ENCODE peak calls at places on chromosomes 2 and 18, in ten cellular contexts. K is mammary epithelial cell, Q is astrocyte of the spinal cord, E is PC-3, V is cardiac fibroblast, H is A673, L is sigmoid colon, A is stomach, U is HL-60, S is lower lobe of right lung. C is an unnamed sample.
A peak's percentile ranks its signal among the peaks of the same experiment; 100 is the strongest.

GRCh38 chr2:202945497-202945896 is 33.4 kb downstream of the CARF start:
- DNase-seq in E (no peak), K (no peak), L (no peak), Q (no peak), U (no peak), H (no peak), S (no peak), A (no peak), V (no peak), C (no peak)

GRCh38 chr18:45384137-45384998 is 230.9 kb upstream of the SLC14A2 start:
- DNase-seq in S (no peak), U (peak; percentile 8), V (peak; percentile 57), H (peak; percentile 60), E (peak; percentile 51), L (no peak), A (peak; percentile 59), Q (peak; percentile 57), K (peak; percentile 48), C (peak; percentile 42)

GRCh38 chr2:71600572-71600971 is 147.2 kb downstream of the DYSF start:
- DNase-seq in H (no peak), S (no peak), E (no peak), V (no peak), U (no peak), A (no peak), K (no peak), L (no peak), Q (no peak), C (no peak)

GRCh38 chr2:15559379-15559778 is 1.8 kb downstream of the NBAS start:
- DNase-seq in A (no peak), H (no peak), Q (no peak), E (no peak), L (no peak), U (no peak), S (no peak), K (no peak), V (no peak), C (no peak)

GRCh38 chr2:149037851-149038250 is 648 bp upstream of the LYPD6B start:
- DNase-seq in V (no peak), Q (no peak), S (no peak), L (no peak), A (peak; percentile 53), U (no peak), K (peak; percentile 15), E (peak; percentile 66), H (no peak), C (no peak)

GRCh38 chr2:23656597-23656973 is 270.3 kb downstream of the ATAD2B start:
- DNase-seq in S (no peak), K (no peak), E (no peak), H (no peak), V (peak; percentile 17), Q (no peak), U (no peak), A (no peak), L (no peak), C (no peak)

GRCh38 chr2:226985227-226985946 is 149.5 kb downstream of the RHBDD1 start:
- DNase-seq in A (no peak), K (peak; percentile 34), V (peak; percentile 90), U (no peak), S (no peak), E (peak; percentile 75), H (peak; percentile 88), L (no peak), Q (peak; percentile 80), C (peak; percentile 88)

GRCh38 chr2:127610561-127610960 is 35.4 kb upstream of the GPR17 start:
- DNase-seq in A (no peak), Q (no peak), K (no peak), V (no peak), U (no peak), S (no peak), L (peak; percentile 22), E (no peak), H (no peak), C (no peak)

GRCh38 chr2:105712166-105712915 is 32.4 kb upstream of the NCK2 start:
- DNase-seq in Q (peak; percentile 12), U (no peak), E (peak; percentile 69), A (no peak), H (no peak), K (peak; percentile 35), S (no peak), L (no peak), V (peak; percentile 37), C (peak; percentile 53)

GRCh38 chr18:74456409-74457042 is 582 bp downstream of the DIPK1C start:
- DNase-seq in S (no peak), H (no peak), K (peak; percentile 25), U (no peak), V (no peak), A (no peak), Q (no peak), E (no peak), L (no peak), C (no peak)

GRCh38 chr18:74457043-74457742 is at the start of gene DIPK1C:
- DNase-seq in A (no peak), S (no peak), K (no peak), Q (peak; percentile 2), V (no peak), L (no peak), E (no peak), H (no peak), U (no peak), C (no peak)

GRCh38 chr18:74459877-74460276 is 2.8 kb upstream of the DIPK1C start:
- DNase-seq in A (no peak), K (no peak), S (no peak), E (no peak), Q (no peak), V (no peak), H (no peak), L (no peak), U (no peak), C (no peak)

GRCh38 chr18:74456017-74456408 is 1.1 kb downstream of the DIPK1C start:
- DNase-seq in S (no peak), A (no peak), Q (no peak), H (no peak), K (no peak), V (no peak), L (no peak), U (no peak), E (no peak), C (no peak)

GRCh38 chr18:74457743-74458465 is 796 bp upstream of the DIPK1C start:
- DNase-seq in L (no peak), S (no peak), Q (no peak), A (no peak), K (no peak), V (no peak), E (no peak), H (no peak), U (no peak), C (no peak)
- H3K4me3 ChIP-seq in L (peak overlapping the region; percentile 39), S (no peak overlapping the region), Q (no peak overlapping the region), A (peak overlapping the region; percentile 59), K (no peak overlapping the region), V (no peak overlapping the region), E (no peak overlapping the region), H (no peak overlapping the region), U (no peak overlapping the region), C (no peak overlapping the region)

GRCh38 chr2:107376910-107377309 is 449.8 kb upstream of the RGPD4 start:
- DNase-seq in U (no peak), Q (no peak), V (no peak), H (no peak), A (no peak), L (no peak), S (no peak), K (no peak), E (no peak), C (no peak)

GRCh38 chr2:107383706-107384105 is 443.0 kb upstream of the RGPD4 start:
- DNase-seq in H (no peak), Q (no peak), E (no peak), L (no peak), A (no peak), V (no peak), S (no peak), K (no peak), U (no peak), C (no peak)

GRCh38 chr2:107384426-107384825 is 442.3 kb upstream of the RGPD4 start:
- DNase-seq in V (no peak), A (no peak), H (no peak), K (no peak), S (no peak), L (no peak), Q (no peak), U (no peak), E (no peak), C (no peak)

DNA sequence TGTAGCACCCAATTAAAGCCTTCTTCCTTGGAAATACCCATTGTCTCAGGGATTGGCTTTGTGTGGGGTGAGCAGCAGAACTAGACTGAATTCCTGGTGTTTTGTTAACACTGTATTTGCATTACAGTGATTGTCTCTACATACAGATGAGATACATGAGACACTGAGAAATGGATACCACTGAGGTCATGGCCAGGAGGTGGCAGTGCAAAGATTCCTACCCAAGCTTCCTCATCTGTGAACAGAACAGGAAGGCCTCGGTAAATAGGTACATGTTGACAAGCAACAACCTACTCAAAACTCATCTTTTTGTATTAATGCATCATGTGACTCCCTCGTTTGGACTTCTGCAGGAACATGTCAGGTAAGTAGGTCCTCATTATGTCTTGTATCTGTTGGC is 445.8 kb upstream of the RGPD4 start:
- DNase-seq in E (peak; percentile 8), S (no peak), U (no peak), L (no peak), H (no peak), A (no peak), K (no peak), Q (no peak), V (no peak), C (no peak)
- TF ChIP-seq CTCF in E (peak; percentile 41), S (no peak), U (no peak), L (no peak), H (no peak), A (no peak), K (no peak), Q (no peak), V (no peak), C (no peak)

DNA sequence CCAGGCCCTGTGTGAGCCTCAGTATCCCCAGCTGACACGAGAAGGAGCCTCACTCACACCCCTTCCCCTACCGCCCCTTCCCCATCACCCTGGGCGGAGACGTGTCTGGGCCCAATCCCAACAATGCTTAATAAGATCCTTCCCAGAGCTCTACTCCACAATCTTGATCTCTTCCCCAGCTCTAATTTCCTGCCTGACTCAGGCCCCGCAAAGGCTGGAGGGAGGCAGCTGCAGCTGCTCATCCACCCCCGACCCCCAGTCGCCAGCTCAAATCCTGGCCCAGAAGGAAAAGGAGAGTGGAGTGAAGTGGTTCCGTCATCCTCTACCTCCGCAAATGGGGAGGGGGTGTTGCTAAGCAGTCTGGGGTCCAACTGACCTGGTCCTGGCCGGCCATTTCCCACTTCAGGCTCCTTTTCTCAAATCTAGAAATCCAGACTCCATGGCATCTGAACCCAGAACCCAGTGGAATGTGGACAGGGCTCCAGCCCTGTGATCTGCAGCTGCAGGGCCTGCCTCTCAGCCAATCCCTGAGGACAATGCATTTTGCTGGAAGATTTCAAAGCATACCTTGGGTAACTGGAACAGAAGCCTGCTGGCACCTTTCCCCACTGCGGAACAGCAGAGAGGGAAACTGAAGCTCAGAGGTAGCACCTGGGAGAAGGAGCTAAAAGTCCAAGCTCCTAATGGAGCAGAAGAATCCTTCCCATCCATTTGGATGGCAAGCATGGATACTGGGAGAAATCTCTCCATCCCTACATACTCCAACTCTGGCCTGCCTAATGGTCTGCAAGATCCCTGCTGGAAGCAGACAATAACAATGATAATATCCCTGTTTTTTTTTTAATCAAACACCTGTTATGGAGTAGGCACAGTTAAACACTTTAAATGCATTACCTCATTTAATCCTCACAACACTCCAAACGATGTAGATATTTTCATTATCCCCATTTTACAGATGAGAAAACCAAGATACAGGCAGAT is 5.6 kb upstream of the TNS1 start:
- DNase-seq in V (peak; percentile 54), Q (peak; percentile 36), L (no peak), A (no peak), S (no peak), E (no peak), K (no peak), U (no peak), H (no peak), C (peak; percentile 44)
- H3K4me3 ChIP-seq in V (no peak overlapping the region), Q (no peak overlapping the region), L (no peak overlapping the region), A (no peak overlapping the region), S (no peak overlapping the region), E (no peak overlapping the region), K (no peak overlapping the region), U (no peak overlapping the region), H (peak overlapping the region; percentile 76), C (no peak overlapping the region)

GRCh38 chr18:6874316-6874715 is 144.8 kb downstream of the ARHGAP28 start:
- DNase-seq in L (no peak), K (no peak), E (peak; percentile 44), Q (no peak), V (peak; percentile 25), S (no peak), H (no peak), A (no peak), U (no peak), C (peak; percentile 20)
- TF ChIP-seq CTCF in L (no peak), K (no peak), E (peak; percentile 63), Q (no peak), V (peak; percentile 4), S (no peak), H (no peak), A (no peak), U (no peak), C (no peak)

C was measured in fibroblast of pulmonary artery.